ENCODE peak calls at places on chromosomes 11 and 22, in nine cellular contexts. One of them, this sample, is unnamed.

GRCh38 chr11:124538019-124538418 is 5.4 kb downstream of the OR8B12 start:
- DNase-seq in Calu3: no peak
- DNase-seq in ovary: no peak
- DNase-seq in activated CD4-positive, alpha-beta T cell treated with anti-CD3 and anti-CD28 coated beads for 4 hours: no peak
- DNase-seq in psoas muscle: no peak
- DNase-seq in mesendoderm: peak; percentile 62
- DNase-seq in heart right ventricle: no peak
- DNase-seq in IMR-90: peak; percentile 58
- DNase-seq in lower leg skin: no peak
- DNase-seq in this sample: no peak

GRCh38 chr11:67024410-67024809 is 1.5 kb downstream of the SYT12 start:
- DNase-seq in psoas muscle: no peak
- DNase-seq in IMR-90: no peak
- DNase-seq in Calu3: no peak
- DNase-seq in ovary: no peak
- DNase-seq in mesendoderm: no peak
- DNase-seq in activated CD4-positive, alpha-beta T cell treated with anti-CD3 and anti-CD28 coated beads for 4 hours: peak; percentile 52
- DNase-seq in lower leg skin: no peak
- DNase-seq in heart right ventricle: no peak
- DNase-seq in this sample: peak; percentile 48

GRCh38 chr22:41028841-41029240 is 63.6 kb upstream of the EP300 start:
- DNase-seq in lower leg skin: no peak
- DNase-seq in heart right ventricle: no peak
- DNase-seq in IMR-90: peak; percentile 94
- DNase-seq in psoas muscle: no peak
- DNase-seq in ovary: no peak
- DNase-seq in mesendoderm: no peak
- DNase-seq in Calu3: no peak
- DNase-seq in activated CD4-positive, alpha-beta T cell treated with anti-CD3 and anti-CD28 coated beads for 4 hours: no peak
- DNase-seq in this sample: no peak

GRCh38 chr11:68840661-68841653 is 759 bp downstream of the CPT1A start:
- DNase-seq in Calu3: peak; percentile 52
- DNase-seq in IMR-90: peak; percentile 31
- DNase-seq in psoas muscle: peak; percentile 78
- DNase-seq in lower leg skin: peak; percentile 92
- DNase-seq in heart right ventricle: peak; percentile 68
- DNase-seq in activated CD4-positive, alpha-beta T cell treated with anti-CD3 and anti-CD28 coated beads for 4 hours: peak; percentile 6
- DNase-seq in mesendoderm: no peak
- DNase-seq in ovary: peak; percentile 70
- DNase-seq in this sample: peak; percentile 52

GRCh38 chr11:114257621-114258558 is 38.3 kb upstream of the NNMT start:
- DNase-seq in activated CD4-positive, alpha-beta T cell treated with anti-CD3 and anti-CD28 coated beads for 4 hours: no peak
- DNase-seq in heart right ventricle: peak; percentile 68
- DNase-seq in IMR-90: no peak
- DNase-seq in ovary: peak; percentile 74
- DNase-seq in mesendoderm: peak; percentile 31
- DNase-seq in psoas muscle: peak; percentile 87
- DNase-seq in Calu3: no peak
- DNase-seq in lower leg skin: peak; percentile 95
- DNase-seq in this sample: no peak

GRCh38 chr11:71498091-71498490 is 29.0 kb upstream of the KRTAP5-7 start:
- DNase-seq in activated CD4-positive, alpha-beta T cell treated with anti-CD3 and anti-CD28 coated beads for 4 hours: no peak
- DNase-seq in psoas muscle: no peak
- DNase-seq in lower leg skin: peak; percentile 70
- DNase-seq in ovary: no peak
- DNase-seq in IMR-90: no peak
- DNase-seq in heart right ventricle: no peak
- DNase-seq in mesendoderm: no peak
- DNase-seq in Calu3: no peak
- DNase-seq in this sample: no peak

GRCh38 chr11:104573431-104573830 is 324.8 kb downstream of the CASP12 start:
- DNase-seq in Calu3: no peak
- DNase-seq in mesendoderm: no peak
- DNase-seq in IMR-90: peak; percentile 77
- DNase-seq in activated CD4-positive, alpha-beta T cell treated with anti-CD3 and anti-CD28 coated beads for 4 hours: no peak
- DNase-seq in ovary: no peak
- DNase-seq in lower leg skin: no peak
- DNase-seq in psoas muscle: no peak
- DNase-seq in heart right ventricle: no peak
- DNase-seq in this sample: no peak

GRCh38 chr22:30614268-30614667 is 7.3 kb downstream of the TCN2 start:
- DNase-seq in mesendoderm: no peak
- DNase-seq in lower leg skin: no peak
- DNase-seq in activated CD4-positive, alpha-beta T cell treated with anti-CD3 and anti-CD28 coated beads for 4 hours: no peak
- DNase-seq in ovary: no peak
- DNase-seq in psoas muscle: peak; percentile 19
- DNase-seq in heart right ventricle: no peak
- DNase-seq in IMR-90: no peak
- DNase-seq in Calu3: no peak
- DNase-seq in this sample: no peak

GRCh38 chr11:76278526-76278925 is 72.2 kb upstream of the WNT11 start:
- DNase-seq in activated CD4-positive, alpha-beta T cell treated with anti-CD3 and anti-CD28 coated beads for 4 hours: no peak
- DNase-seq in ovary: no peak
- DNase-seq in lower leg skin: no peak
- DNase-seq in IMR-90: no peak
- DNase-seq in heart right ventricle: no peak
- DNase-seq in Calu3: no peak
- DNase-seq in mesendoderm: no peak
- DNase-seq in psoas muscle: no peak
- DNase-seq in this sample: no peak

GRCh38 chr11:83361831-83362230 is 75.7 kb upstream of the CCDC90B start:
- DNase-seq in lower leg skin: no peak
- DNase-seq in IMR-90: no peak
- DNase-seq in activated CD4-positive, alpha-beta T cell treated with anti-CD3 and anti-CD28 coated beads for 4 hours: no peak
- DNase-seq in ovary: no peak
- DNase-seq in Calu3: no peak
- DNase-seq in psoas muscle: no peak
- DNase-seq in mesendoderm: no peak
- DNase-seq in heart right ventricle: no peak
- DNase-seq in this sample: no peak

GRCh38 chr11:67271548-67272284 is 5.4 kb downstream of the GRK2 start:
- DNase-seq in activated CD4-positive, alpha-beta T cell treated with anti-CD3 and anti-CD28 coated beads for 4 hours: peak; percentile 40
- DNase-seq in psoas muscle: peak; percentile 71
- DNase-seq in Calu3: no peak
- DNase-seq in ovary: peak; percentile 17
- DNase-seq in IMR-90: no peak
- DNase-seq in mesendoderm: no peak
- DNase-seq in lower leg skin: peak; percentile 81
- DNase-seq in heart right ventricle: peak; percentile 35
- DNase-seq in this sample: no peak

GRCh38 chr11:33778682-33779081 is 4.4 kb upstream of the FBXO3 start:
- DNase-seq in mesendoderm: peak; percentile 25
- DNase-seq in ovary: no peak
- DNase-seq in IMR-90: peak; percentile 83
- DNase-seq in psoas muscle: no peak
- DNase-seq in Calu3: no peak
- DNase-seq in lower leg skin: no peak
- DNase-seq in activated CD4-positive, alpha-beta T cell treated with anti-CD3 and anti-CD28 coated beads for 4 hours: no peak
- DNase-seq in heart right ventricle: no peak
- DNase-seq in this sample: no peak

GRCh38 chr11:3058753-3059664 is 1.8 kb upstream of the CARS1 start:
- DNase-seq in lower leg skin: no peak
- DNase-seq in mesendoderm: peak; percentile 76
- DNase-seq in IMR-90: peak; percentile 92
- DNase-seq in ovary: no peak
- DNase-seq in Calu3: peak; percentile 35
- DNase-seq in psoas muscle: no peak
- DNase-seq in heart right ventricle: no peak
- DNase-seq in activated CD4-positive, alpha-beta T cell treated with anti-CD3 and anti-CD28 coated beads for 4 hours: no peak
- DNase-seq in this sample: no peak

GRCh38 chr11:79157738-79158137 is 283.1 kb downstream of the TENM4 start:
- DNase-seq in psoas muscle: no peak
- DNase-seq in ovary: no peak
- DNase-seq in IMR-90: no peak
- DNase-seq in Calu3: no peak
- DNase-seq in mesendoderm: no peak
- DNase-seq in heart right ventricle: no peak
- DNase-seq in lower leg skin: peak; percentile 25
- DNase-seq in activated CD4-positive, alpha-beta T cell treated with anti-CD3 and anti-CD28 coated beads for 4 hours: no peak
- DNase-seq in this sample: no peak

GRCh38 chr22:39926175-39927152 is 25.6 kb downstream of the GRAP2 start:
- DNase-seq in activated CD4-positive, alpha-beta T cell treated with anti-CD3 and anti-CD28 coated beads for 4 hours: no peak
- DNase-seq in Calu3: no peak
- DNase-seq in psoas muscle: no peak
- DNase-seq in lower leg skin: no peak
- DNase-seq in IMR-90: no peak
- DNase-seq in ovary: no peak
- DNase-seq in mesendoderm: no peak
- DNase-seq in heart right ventricle: no peak
- DNase-seq in this sample: no peak

GRCh38 chr11:110928373-110928772 is 216.1 kb upstream of the ARHGAP20 start:
- DNase-seq in mesendoderm: no peak
- DNase-seq in ovary: no peak
- DNase-seq in Calu3: no peak
- DNase-seq in IMR-90: no peak
- DNase-seq in activated CD4-positive, alpha-beta T cell treated with anti-CD3 and anti-CD28 coated beads for 4 hours: no peak
- DNase-seq in lower leg skin: no peak
- DNase-seq in psoas muscle: no peak
- DNase-seq in heart right ventricle: no peak
- DNase-seq in this sample: no peak

GRCh38 chr11:15379483-15379882 is 264.8 kb downstream of the INSC start:
- DNase-seq in ovary: no peak
- DNase-seq in lower leg skin: no peak
- DNase-seq in psoas muscle: no peak
- DNase-seq in activated CD4-positive, alpha-beta T cell treated with anti-CD3 and anti-CD28 coated beads for 4 hours: no peak
- DNase-seq in IMR-90: no peak
- DNase-seq in Calu3: no peak
- DNase-seq in mesendoderm: peak; percentile 40
- DNase-seq in heart right ventricle: no peak
- DNase-seq in this sample: no peak

GRCh38 chr11:130042093-130042591 is 27.6 kb upstream of the APLP2 start:
- DNase-seq in activated CD4-positive, alpha-beta T cell treated with anti-CD3 and anti-CD28 coated beads for 4 hours: no peak
- DNase-seq in lower leg skin: no peak
- DNase-seq in heart right ventricle: no peak
- DNase-seq in ovary: no peak
- DNase-seq in psoas muscle: no peak
- DNase-seq in IMR-90: peak; percentile 99
- DNase-seq in Calu3: no peak
- DNase-seq in mesendoderm: no peak
- DNase-seq in this sample: no peak

GRCh38 chr11:122733301-122733686 is 77.8 kb downstream of the UBASH3B start:
- DNase-seq in heart right ventricle: no peak
- DNase-seq in lower leg skin: no peak
- DNase-seq in psoas muscle: no peak
- DNase-seq in mesendoderm: no peak
- DNase-seq in IMR-90: peak; percentile 92
- DNase-seq in activated CD4-positive, alpha-beta T cell treated with anti-CD3 and anti-CD28 coated beads for 4 hours: no peak
- DNase-seq in ovary: no peak
- DNase-seq in Calu3: no peak
- DNase-seq in this sample: no peak

GRCh38 chr11:6895010-6895409 is 2.7 kb upstream of the OR2D2 start:
- DNase-seq in IMR-90: no peak
- DNase-seq in psoas muscle: no peak
- DNase-seq in lower leg skin: no peak
- DNase-seq in Calu3: no peak
- DNase-seq in heart right ventricle: no peak
- DNase-seq in ovary: no peak
- DNase-seq in activated CD4-positive, alpha-beta T cell treated with anti-CD3 and anti-CD28 coated beads for 4 hours: no peak
- DNase-seq in mesendoderm: no peak
- DNase-seq in this sample: peak; percentile 58

GRCh38 chr22:48171294-48171693 is 1408.8 kb downstream of the TBC1D22A start:
- DNase-seq in mesendoderm: no peak
- DNase-seq in activated CD4-positive, alpha-beta T cell treated with anti-CD3 and anti-CD28 coated beads for 4 hours: no peak
- DNase-seq in Calu3: no peak
- DNase-seq in ovary: no peak
- DNase-seq in heart right ventricle: no peak
- DNase-seq in lower leg skin: peak; percentile 62
- DNase-seq in psoas muscle: no peak
- DNase-seq in IMR-90: no peak
- DNase-seq in this sample: no peak

GRCh38 chr11:1153951-1154487 is 3.7 kb upstream of the MUC5AC start:
- DNase-seq in psoas muscle: peak; percentile 73
- DNase-seq in mesendoderm: peak; percentile 10
- DNase-seq in Calu3: peak; percentile 93
- DNase-seq in IMR-90: peak; percentile 97
- DNase-seq in activated CD4-positive, alpha-beta T cell treated with anti-CD3 and anti-CD28 coated beads for 4 hours: no peak
- DNase-seq in lower leg skin: peak; percentile 85
- DNase-seq in ovary: no peak
- DNase-seq in heart right ventricle: peak; percentile 26
- DNase-seq in this sample: no peak

GRCh38 chr11:30216534-30216933 is 14.3 kb upstream of the FSHB start:
- DNase-seq in activated CD4-positive, alpha-beta T cell treated with anti-CD3 and anti-CD28 coated beads for 4 hours: no peak
- DNase-seq in ovary: no peak
- DNase-seq in lower leg skin: no peak
- DNase-seq in IMR-90: no peak
- DNase-seq in Calu3: no peak
- DNase-seq in heart right ventricle: no peak
- DNase-seq in psoas muscle: no peak
- DNase-seq in mesendoderm: no peak
- DNase-seq in this sample: no peak

GRCh38 chr11:129326921-129327320 is 48.7 kb upstream of the BARX2 start:
- DNase-seq in Calu3: no peak
- DNase-seq in mesendoderm: no peak
- DNase-seq in psoas muscle: no peak
- DNase-seq in heart right ventricle: no peak
- DNase-seq in IMR-90: no peak
- DNase-seq in ovary: no peak
- DNase-seq in activated CD4-positive, alpha-beta T cell treated with anti-CD3 and anti-CD28 coated beads for 4 hours: no peak
- DNase-seq in lower leg skin: no peak
- DNase-seq in this sample: no peak

GRCh38 chr11:19698493-19699292 is 13.9 kb upstream of the NAV2 start:
- DNase-seq in heart right ventricle: peak; percentile 50
- DNase-seq in Calu3: no peak
- DNase-seq in ovary: no peak
- DNase-seq in IMR-90: peak; percentile 77
- DNase-seq in lower leg skin: peak; percentile 95
- DNase-seq in activated CD4-positive, alpha-beta T cell treated with anti-CD3 and anti-CD28 coated beads for 4 hours: no peak
- DNase-seq in mesendoderm: no peak
- DNase-seq in psoas muscle: peak; percentile 89
- DNase-seq in this sample: no peak

GRCh38 chr11:119525180-119525854 is 102.3 kb upstream of the THY1 start:
- DNase-seq in Calu3: no peak
- DNase-seq in IMR-90: no peak
- DNase-seq in lower leg skin: no peak
- DNase-seq in ovary: no peak
- DNase-seq in psoas muscle: no peak
- DNase-seq in heart right ventricle: no peak
- DNase-seq in activated CD4-positive, alpha-beta T cell treated with anti-CD3 and anti-CD28 coated beads for 4 hours: no peak
- DNase-seq in mesendoderm: no peak
- DNase-seq in this sample: no peak

GRCh38 chr11:92885600-92885999 is 83.9 kb upstream of the MTNR1B start:
- DNase-seq in psoas muscle: no peak
- DNase-seq in ovary: no peak
- DNase-seq in IMR-90: no peak
- DNase-seq in heart right ventricle: no peak
- DNase-seq in lower leg skin: no peak
- DNase-seq in Calu3: no peak
- DNase-seq in mesendoderm: no peak
- DNase-seq in activated CD4-positive, alpha-beta T cell treated with anti-CD3 and anti-CD28 coated beads for 4 hours: no peak
- DNase-seq in this sample: no peak

GRCh38 chr11:109133159-109133558 is 288.8 kb upstream of the C11orf87 start:
- DNase-seq in mesendoderm: no peak
- DNase-seq in heart right ventricle: no peak
- DNase-seq in ovary: no peak
- DNase-seq in IMR-90: no peak
- DNase-seq in lower leg skin: no peak
- DNase-seq in Calu3: no peak
- DNase-seq in psoas muscle: no peak
- DNase-seq in activated CD4-positive, alpha-beta T cell treated with anti-CD3 and anti-CD28 coated beads for 4 hours: no peak
- DNase-seq in this sample: no peak

GRCh38 chr22:41501209-41501608 is 32.3 kb downstream of the ACO2 start:
- DNase-seq in Calu3: no peak
- DNase-seq in ovary: no peak
- DNase-seq in heart right ventricle: no peak
- DNase-seq in lower leg skin: no peak
- DNase-seq in activated CD4-positive, alpha-beta T cell treated with anti-CD3 and anti-CD28 coated beads for 4 hours: no peak
- DNase-seq in psoas muscle: peak; percentile 37
- DNase-seq in mesendoderm: peak; percentile 37
- DNase-seq in IMR-90: no peak
- DNase-seq in this sample: no peak

GRCh38 chr22:48957311-48957986 is 870.2 kb downstream of the BRD1 start:
- DNase-seq in Calu3: no peak
- DNase-seq in mesendoderm: no peak
- DNase-seq in ovary: no peak
- DNase-seq in psoas muscle: no peak
- DNase-seq in heart right ventricle: no peak
- DNase-seq in activated CD4-positive, alpha-beta T cell treated with anti-CD3 and anti-CD28 coated beads for 4 hours: no peak
- DNase-seq in lower leg skin: peak; percentile 64
- DNase-seq in IMR-90: no peak
- DNase-seq in this sample: no peak

GRCh38 chr11:507727-508515 is 879 bp upstream of the RNH1 start:
- DNase-seq in mesendoderm: peak; percentile 18
- DNase-seq in heart right ventricle: no peak
- DNase-seq in Calu3: no peak
- DNase-seq in activated CD4-positive, alpha-beta T cell treated with anti-CD3 and anti-CD28 coated beads for 4 hours: no peak
- DNase-seq in lower leg skin: no peak
- DNase-seq in psoas muscle: no peak
- DNase-seq in IMR-90: no peak
- DNase-seq in ovary: peak; percentile 51
- DNase-seq in this sample: no peak

This sample was measured in GM06990.